ENCODE peak calls at places on chromosomes 4 and X, in nine cellular contexts. One of them, this sample, is unnamed.

GRCh38 chr4:17807446-17807845 is 3.1 kb downstream of the DCAF16 start:
- ATAC-seq in psoas muscle: no peak
- ATAC-seq in upper lobe of right lung: no peak
- ATAC-seq in left lung: no peak
- ATAC-seq in CD4-positive, CD25-positive, alpha-beta regulatory T cell: no peak
- ATAC-seq in upper lobe of left lung: no peak
- ATAC-seq in A549: no peak
- ATAC-seq in IMR-90: no peak
- ATAC-seq in heart left ventricle: no peak
- ATAC-seq in this sample: no peak

GRCh38 chr4:7431696-7432530 is 2.8 kb downstream of the PSAPL1 start:
- ATAC-seq in psoas muscle: no peak
- ATAC-seq in upper lobe of right lung: peak; percentile 23
- ATAC-seq in left lung: peak; percentile 19
- ATAC-seq in CD4-positive, CD25-positive, alpha-beta regulatory T cell: no peak
- ATAC-seq in upper lobe of left lung: no peak
- ATAC-seq in A549: no peak
- ATAC-seq in IMR-90: no peak
- ATAC-seq in heart left ventricle: no peak
- ATAC-seq in this sample: no peak

GRCh38 chr4:10281996-10282395 is 165.4 kb upstream of the WDR1 start:
- ATAC-seq in psoas muscle: no peak
- ATAC-seq in upper lobe of right lung: no peak
- ATAC-seq in left lung: no peak
- ATAC-seq in CD4-positive, CD25-positive, alpha-beta regulatory T cell: no peak
- ATAC-seq in upper lobe of left lung: no peak
- ATAC-seq in A549: no peak
- ATAC-seq in IMR-90: no peak
- ATAC-seq in heart left ventricle: no peak
- ATAC-seq in this sample: no peak

GRCh38 chr4:147754037-147754445 is 22.2 kb downstream of the ARHGAP10 start:
- ATAC-seq in psoas muscle: peak; percentile 73
- ATAC-seq in upper lobe of right lung: no peak
- ATAC-seq in left lung: peak; percentile 73
- ATAC-seq in CD4-positive, CD25-positive, alpha-beta regulatory T cell: no peak
- ATAC-seq in upper lobe of left lung: no peak
- ATAC-seq in A549: peak; percentile 95
- ATAC-seq in IMR-90: peak; percentile 88
- ATAC-seq in heart left ventricle: peak; percentile 72
- ATAC-seq in this sample: no peak

GRCh38 chr4:156799121-156799589 is 172.4 kb downstream of the PDGFC start:
- ATAC-seq in psoas muscle: no peak
- ATAC-seq in upper lobe of right lung: no peak
- ATAC-seq in left lung: no peak
- ATAC-seq in CD4-positive, CD25-positive, alpha-beta regulatory T cell: no peak
- ATAC-seq in upper lobe of left lung: no peak
- ATAC-seq in A549: no peak
- ATAC-seq in IMR-90: peak; percentile 53
- ATAC-seq in heart left ventricle: no peak
- ATAC-seq in this sample: peak; percentile 55

GRCh38 chr4:36665985-36666384 is 384.6 kb downstream of the DTHD1 start:
- ATAC-seq in psoas muscle: no peak
- ATAC-seq in upper lobe of right lung: no peak
- ATAC-seq in left lung: no peak
- ATAC-seq in CD4-positive, CD25-positive, alpha-beta regulatory T cell: no peak
- ATAC-seq in upper lobe of left lung: no peak
- ATAC-seq in A549: no peak
- ATAC-seq in IMR-90: no peak
- ATAC-seq in heart left ventricle: no peak
- ATAC-seq in this sample: no peak

GRCh38 chr4:39029752-39030694 is 2.2 kb downstream of the TMEM156 start:
- ATAC-seq in psoas muscle: no peak
- ATAC-seq in upper lobe of right lung: no peak
- ATAC-seq in left lung: no peak
- ATAC-seq in CD4-positive, CD25-positive, alpha-beta regulatory T cell: peak; percentile 35
- ATAC-seq in upper lobe of left lung: no peak
- ATAC-seq in A549: peak; percentile 59
- ATAC-seq in IMR-90: no peak
- ATAC-seq in heart left ventricle: no peak
- ATAC-seq in this sample: no peak

GRCh38 chrX:118352566-118352965 is 6.7 kb downstream of the WDR44 start:
- ATAC-seq in psoas muscle: no peak
- ATAC-seq in upper lobe of right lung: no peak
- ATAC-seq in left lung: no peak
- ATAC-seq in CD4-positive, CD25-positive, alpha-beta regulatory T cell: peak; percentile 42
- ATAC-seq in upper lobe of left lung: no peak
- ATAC-seq in A549: no peak
- ATAC-seq in IMR-90: no peak
- ATAC-seq in heart left ventricle: no peak
- ATAC-seq in this sample: no peak

GRCh38 chr4:154044118-154044517 is 255.2 kb upstream of the SFRP2 start:
- ATAC-seq in psoas muscle: no peak
- ATAC-seq in upper lobe of right lung: no peak
- ATAC-seq in left lung: no peak
- ATAC-seq in CD4-positive, CD25-positive, alpha-beta regulatory T cell: no peak
- ATAC-seq in upper lobe of left lung: peak; percentile 25
- ATAC-seq in A549: no peak
- ATAC-seq in IMR-90: no peak
- ATAC-seq in heart left ventricle: no peak
- ATAC-seq in this sample: no peak

GRCh38 chrX:69555396-69556023 is 51.4 kb downstream of the NALF2 start:
- ATAC-seq in psoas muscle: no peak
- ATAC-seq in upper lobe of right lung: no peak
- ATAC-seq in left lung: no peak
- ATAC-seq in CD4-positive, CD25-positive, alpha-beta regulatory T cell: no peak
- ATAC-seq in upper lobe of left lung: no peak
- ATAC-seq in A549: no peak
- ATAC-seq in IMR-90: no peak
- ATAC-seq in heart left ventricle: peak; percentile 20
- ATAC-seq in this sample: no peak

GRCh38 chrX:45850197-45850774 is 649.6 kb upstream of the DIPK2B start:
- ATAC-seq in psoas muscle: no peak
- ATAC-seq in upper lobe of right lung: peak; percentile 46
- ATAC-seq in left lung: peak; percentile 43
- ATAC-seq in CD4-positive, CD25-positive, alpha-beta regulatory T cell: no peak
- ATAC-seq in upper lobe of left lung: peak; percentile 41
- ATAC-seq in A549: peak; percentile 53
- ATAC-seq in IMR-90: peak; percentile 12
- ATAC-seq in heart left ventricle: no peak
- ATAC-seq in this sample: no peak

GRCh38 chr4:77473509-77473908 is 132.1 kb upstream of the CXCL13 start:
- ATAC-seq in psoas muscle: no peak
- ATAC-seq in upper lobe of right lung: peak; percentile 24
- ATAC-seq in left lung: peak; percentile 54
- ATAC-seq in CD4-positive, CD25-positive, alpha-beta regulatory T cell: no peak
- ATAC-seq in upper lobe of left lung: no peak
- ATAC-seq in A549: no peak
- ATAC-seq in IMR-90: no peak
- ATAC-seq in heart left ventricle: no peak
- ATAC-seq in this sample: no peak

GRCh38 chr4:100576570-100576969 is 58.7 kb upstream of the EMCN start:
- ATAC-seq in psoas muscle: no peak
- ATAC-seq in upper lobe of right lung: no peak
- ATAC-seq in left lung: no peak
- ATAC-seq in CD4-positive, CD25-positive, alpha-beta regulatory T cell: no peak
- ATAC-seq in upper lobe of left lung: no peak
- ATAC-seq in A549: no peak
- ATAC-seq in IMR-90: no peak
- ATAC-seq in heart left ventricle: no peak
- ATAC-seq in this sample: no peak

GRCh38 chrX:114800719-114801118 is 216.7 kb downstream of the IL13RA2 start:
- ATAC-seq in psoas muscle: no peak
- ATAC-seq in upper lobe of right lung: no peak
- ATAC-seq in left lung: no peak
- ATAC-seq in CD4-positive, CD25-positive, alpha-beta regulatory T cell: no peak
- ATAC-seq in upper lobe of left lung: no peak
- ATAC-seq in A549: no peak
- ATAC-seq in IMR-90: no peak
- ATAC-seq in heart left ventricle: no peak
- ATAC-seq in this sample: no peak

GRCh38 chr4:24878256-24879016 is 34.4 kb downstream of the CCDC149 start:
- ATAC-seq in psoas muscle: no peak
- ATAC-seq in upper lobe of right lung: no peak
- ATAC-seq in left lung: no peak
- ATAC-seq in CD4-positive, CD25-positive, alpha-beta regulatory T cell: no peak
- ATAC-seq in upper lobe of left lung: no peak
- ATAC-seq in A549: no peak
- ATAC-seq in IMR-90: no peak
- ATAC-seq in heart left ventricle: no peak
- ATAC-seq in this sample: peak; percentile 81

GRCh38 chrX:101079736-101080135 is 1.1 kb downstream of the TMEM35A start:
- ATAC-seq in psoas muscle: no peak
- ATAC-seq in upper lobe of right lung: no peak
- ATAC-seq in left lung: no peak
- ATAC-seq in CD4-positive, CD25-positive, alpha-beta regulatory T cell: no peak
- ATAC-seq in upper lobe of left lung: no peak
- ATAC-seq in A549: no peak
- ATAC-seq in IMR-90: no peak
- ATAC-seq in heart left ventricle: no peak
- ATAC-seq in this sample: no peak
- H3K27ac ChIP-seq in psoas muscle: no peak overlapping the region
- H3K27ac ChIP-seq in upper lobe of right lung: no peak overlapping the region
- H3K27ac ChIP-seq in left lung: no peak overlapping the region
- H3K27ac ChIP-seq in CD4-positive, CD25-positive, alpha-beta regulatory T cell: no peak overlapping the region
- H3K27ac ChIP-seq in upper lobe of left lung: no peak overlapping the region
- H3K27ac ChIP-seq in A549: no peak overlapping the region
- H3K27ac ChIP-seq in IMR-90: no peak overlapping the region
- H3K27ac ChIP-seq in heart left ventricle: no peak overlapping the region
- H3K27ac ChIP-seq in this sample: peak overlapping the region; percentile 78

GRCh38 chrX:39327705-39328104 is 526.4 kb downstream of the MID1IP1 start:
- ATAC-seq in psoas muscle: no peak
- ATAC-seq in upper lobe of right lung: no peak
- ATAC-seq in left lung: no peak
- ATAC-seq in CD4-positive, CD25-positive, alpha-beta regulatory T cell: peak; percentile 15
- ATAC-seq in upper lobe of left lung: no peak
- ATAC-seq in A549: no peak
- ATAC-seq in IMR-90: no peak
- ATAC-seq in heart left ventricle: no peak
- ATAC-seq in this sample: no peak

GRCh38 chrX:39327255-39327654 is 526.0 kb downstream of the MID1IP1 start:
- ATAC-seq in psoas muscle: no peak
- ATAC-seq in upper lobe of right lung: no peak
- ATAC-seq in left lung: no peak
- ATAC-seq in CD4-positive, CD25-positive, alpha-beta regulatory T cell: peak; percentile 84
- ATAC-seq in upper lobe of left lung: no peak
- ATAC-seq in A549: no peak
- ATAC-seq in IMR-90: no peak
- ATAC-seq in heart left ventricle: no peak
- ATAC-seq in this sample: no peak

GRCh38 chrX:39324233-39324632 is 523.0 kb downstream of the MID1IP1 start:
- ATAC-seq in psoas muscle: no peak
- ATAC-seq in upper lobe of right lung: no peak
- ATAC-seq in left lung: no peak
- ATAC-seq in CD4-positive, CD25-positive, alpha-beta regulatory T cell: no peak
- ATAC-seq in upper lobe of left lung: no peak
- ATAC-seq in A549: no peak
- ATAC-seq in IMR-90: no peak
- ATAC-seq in heart left ventricle: no peak
- ATAC-seq in this sample: no peak

GRCh38 chrX:39331062-39331704 is 529.9 kb downstream of the MID1IP1 start:
- ATAC-seq in psoas muscle: no peak
- ATAC-seq in upper lobe of right lung: peak; percentile 50
- ATAC-seq in left lung: no peak
- ATAC-seq in CD4-positive, CD25-positive, alpha-beta regulatory T cell: no peak
- ATAC-seq in upper lobe of left lung: no peak
- ATAC-seq in A549: no peak
- ATAC-seq in IMR-90: no peak
- ATAC-seq in heart left ventricle: no peak
- ATAC-seq in this sample: no peak

DNA sequence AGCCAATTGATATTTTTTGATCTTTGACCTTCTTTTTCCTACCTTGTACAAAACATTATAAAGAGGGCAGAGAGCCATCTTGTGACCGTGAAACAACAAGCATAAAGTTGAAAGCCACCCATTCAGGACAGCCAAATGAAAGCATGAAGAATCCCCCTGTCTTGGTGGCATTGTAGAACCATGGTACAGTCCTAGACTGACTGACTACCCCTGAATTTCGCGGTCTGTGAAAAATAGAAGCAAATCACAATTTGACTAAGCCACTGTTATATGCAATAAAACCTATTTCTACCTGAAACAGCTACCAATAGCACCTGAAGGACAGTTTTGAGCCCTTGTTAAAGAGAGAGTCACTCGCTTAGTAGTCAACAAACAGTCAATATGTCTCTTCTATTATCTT is 527.4 kb downstream of the MID1IP1 start:
- ATAC-seq in psoas muscle: no peak
- ATAC-seq in upper lobe of right lung: no peak
- ATAC-seq in left lung: no peak
- ATAC-seq in CD4-positive, CD25-positive, alpha-beta regulatory T cell: no peak
- ATAC-seq in upper lobe of left lung: no peak
- ATAC-seq in A549: no peak
- ATAC-seq in IMR-90: no peak
- ATAC-seq in heart left ventricle: no peak
- ATAC-seq in this sample: no peak
- H3K27ac ChIP-seq in psoas muscle: no peak overlapping the region
- H3K27ac ChIP-seq in upper lobe of right lung: no peak overlapping the region
- H3K27ac ChIP-seq in left lung: no peak overlapping the region
- H3K27ac ChIP-seq in CD4-positive, CD25-positive, alpha-beta regulatory T cell: peak overlapping the region; percentile 55
- H3K27ac ChIP-seq in upper lobe of left lung: no peak overlapping the region
- H3K27ac ChIP-seq in A549: no peak overlapping the region
- H3K27ac ChIP-seq in IMR-90: no peak overlapping the region
- H3K27ac ChIP-seq in heart left ventricle: no peak overlapping the region
- H3K27ac ChIP-seq in this sample: no peak overlapping the region

GRCh38 chr4:171594293-171594692 is 218.9 kb upstream of the GALNTL6 start:
- ATAC-seq in psoas muscle: no peak
- ATAC-seq in upper lobe of right lung: no peak
- ATAC-seq in left lung: no peak
- ATAC-seq in CD4-positive, CD25-positive, alpha-beta regulatory T cell: no peak
- ATAC-seq in upper lobe of left lung: no peak
- ATAC-seq in A549: no peak
- ATAC-seq in IMR-90: no peak
- ATAC-seq in heart left ventricle: no peak
- ATAC-seq in this sample: no peak
- H3K27ac ChIP-seq in psoas muscle: no peak overlapping the region
- H3K27ac ChIP-seq in upper lobe of right lung: no peak overlapping the region
- H3K27ac ChIP-seq in left lung: no peak overlapping the region
- H3K27ac ChIP-seq in CD4-positive, CD25-positive, alpha-beta regulatory T cell: no peak overlapping the region
- H3K27ac ChIP-seq in upper lobe of left lung: no peak overlapping the region
- H3K27ac ChIP-seq in A549: no peak overlapping the region
- H3K27ac ChIP-seq in IMR-90: no peak overlapping the region
- H3K27ac ChIP-seq in heart left ventricle: no peak overlapping the region
- H3K27ac ChIP-seq in this sample: no peak overlapping the region

GRCh38 chr4:151573945-151574344 is 165.0 kb downstream of the FHIP1A start:
- ATAC-seq in psoas muscle: peak; percentile 86
- ATAC-seq in upper lobe of right lung: peak; percentile 49
- ATAC-seq in left lung: peak; percentile 47
- ATAC-seq in CD4-positive, CD25-positive, alpha-beta regulatory T cell: no peak
- ATAC-seq in upper lobe of left lung: no peak
- ATAC-seq in A549: no peak
- ATAC-seq in IMR-90: no peak
- ATAC-seq in heart left ventricle: peak; percentile 36
- ATAC-seq in this sample: no peak
- H3K27ac ChIP-seq in psoas muscle: peak overlapping the region; percentile 30
- H3K27ac ChIP-seq in upper lobe of right lung: no peak overlapping the region
- H3K27ac ChIP-seq in left lung: no peak overlapping the region
- H3K27ac ChIP-seq in CD4-positive, CD25-positive, alpha-beta regulatory T cell: no peak overlapping the region
- H3K27ac ChIP-seq in upper lobe of left lung: no peak overlapping the region
- H3K27ac ChIP-seq in A549: no peak overlapping the region
- H3K27ac ChIP-seq in IMR-90: no peak overlapping the region
- H3K27ac ChIP-seq in heart left ventricle: no peak overlapping the region
- H3K27ac ChIP-seq in this sample: no peak overlapping the region